ENCODE peak calls at places on chromosomes 11 and 22, in seven cellular contexts. N, Q, I, G, C, D and K are unnamed samples.

GRCh38 chr11:96152623-96153022 is 190.4 kb downstream of the MAML2 start:
- DNase-seq in I (no peak), C (no peak), G (no peak), Q (no peak), N (no peak), D (no peak), K (no peak)

GRCh38 chr11:123174196-123175183 is 20.6 kb downstream of the CLMP start:
- DNase-seq in G (peak; percentile 95), N (peak; percentile 98), C (peak; percentile 86), Q (peak; percentile 54), D (peak; percentile 99), I (no peak), K (peak; percentile 99)

GRCh38 chr22:36940676-36941075 is 27.2 kb downstream of the CSF2RB start:
- DNase-seq in I (no peak), Q (no peak), G (no peak), N (no peak), D (no peak), C (no peak), K (no peak)

GRCh38 chr22:37518509-37519267 is 527 bp downstream of the CARD10 start:
- DNase-seq in G (no peak), D (no peak), C (no peak), I (no peak), Q (no peak), N (no peak), K (no peak)

GRCh38 chr22:44347098-44347497 is 34.3 kb upstream of the SHISAL1 start:
- DNase-seq in I (no peak), D (peak; percentile 48), N (no peak), C (no peak), G (no peak), Q (no peak), K (no peak)

GRCh38 chr11:74670171-74670570 is 61.1 kb downstream of the CHRDL2 start:
- DNase-seq in Q (no peak), C (no peak), G (no peak), I (no peak), D (no peak), N (no peak), K (no peak)

GRCh38 chr11:66915046-66915832 is 42.9 kb downstream of the PC start:
- DNase-seq in Q (no peak), D (no peak), C (no peak), N (no peak), I (no peak), G (no peak), K (no peak)

GRCh38 chr22:49855491-49855911 is 1.9 kb downstream of the ZBED4 start:
- DNase-seq in N (no peak), I (no peak), G (no peak), C (no peak), Q (no peak), D (peak; percentile 33), K (no peak)

GRCh38 chr11:85791326-85791990 is 19.5 kb downstream of the SYTL2 start:
- DNase-seq in C (no peak), Q (no peak), I (no peak), D (peak; percentile 70), N (no peak), G (no peak), K (no peak)

GRCh38 chr11:15826826-15827225 is 529.5 kb downstream of the SOX6 start:
- DNase-seq in C (no peak), Q (peak; percentile 20), I (peak; percentile 40), G (no peak), D (no peak), N (no peak), K (no peak)

GRCh38 chr22:24894998-24895397 is 51.5 kb downstream of the LHFPL7 start:
- DNase-seq in G (peak; percentile 11), Q (peak; percentile 72), N (no peak), C (peak; percentile 87), D (no peak), I (peak; percentile 80), K (no peak)

GRCh38 chr11:120040136-120040840 is 97.6 kb downstream of the TRIM29 start:
- DNase-seq in N (no peak), I (no peak), Q (no peak), G (no peak), C (no peak), D (no peak), K (no peak)

GRCh38 chr11:79942071-79942470 is 501.2 kb upstream of the TENM4 start:
- DNase-seq in D (peak; percentile 42), N (no peak), I (no peak), G (no peak), Q (no peak), C (no peak), K (no peak)

GRCh38 chr11:72721689-72722049 is 30.5 kb downstream of the ARAP1 start:
- DNase-seq in I (peak; percentile 42), Q (no peak), C (no peak), D (no peak), G (no peak), N (no peak), K (no peak)

GRCh38 chr11:124276081-124276480 is 19.9 kb downstream of the OR8G5 start:
- DNase-seq in N (no peak), C (no peak), Q (no peak), D (peak; percentile 82), G (peak; percentile 59), I (no peak), K (no peak)

GRCh38 chr11:83778598-83778997 is 492.4 kb upstream of the CCDC90B start:
- DNase-seq in Q (no peak), I (no peak), C (no peak), N (no peak), D (no peak), G (no peak), K (no peak)

DNA sequence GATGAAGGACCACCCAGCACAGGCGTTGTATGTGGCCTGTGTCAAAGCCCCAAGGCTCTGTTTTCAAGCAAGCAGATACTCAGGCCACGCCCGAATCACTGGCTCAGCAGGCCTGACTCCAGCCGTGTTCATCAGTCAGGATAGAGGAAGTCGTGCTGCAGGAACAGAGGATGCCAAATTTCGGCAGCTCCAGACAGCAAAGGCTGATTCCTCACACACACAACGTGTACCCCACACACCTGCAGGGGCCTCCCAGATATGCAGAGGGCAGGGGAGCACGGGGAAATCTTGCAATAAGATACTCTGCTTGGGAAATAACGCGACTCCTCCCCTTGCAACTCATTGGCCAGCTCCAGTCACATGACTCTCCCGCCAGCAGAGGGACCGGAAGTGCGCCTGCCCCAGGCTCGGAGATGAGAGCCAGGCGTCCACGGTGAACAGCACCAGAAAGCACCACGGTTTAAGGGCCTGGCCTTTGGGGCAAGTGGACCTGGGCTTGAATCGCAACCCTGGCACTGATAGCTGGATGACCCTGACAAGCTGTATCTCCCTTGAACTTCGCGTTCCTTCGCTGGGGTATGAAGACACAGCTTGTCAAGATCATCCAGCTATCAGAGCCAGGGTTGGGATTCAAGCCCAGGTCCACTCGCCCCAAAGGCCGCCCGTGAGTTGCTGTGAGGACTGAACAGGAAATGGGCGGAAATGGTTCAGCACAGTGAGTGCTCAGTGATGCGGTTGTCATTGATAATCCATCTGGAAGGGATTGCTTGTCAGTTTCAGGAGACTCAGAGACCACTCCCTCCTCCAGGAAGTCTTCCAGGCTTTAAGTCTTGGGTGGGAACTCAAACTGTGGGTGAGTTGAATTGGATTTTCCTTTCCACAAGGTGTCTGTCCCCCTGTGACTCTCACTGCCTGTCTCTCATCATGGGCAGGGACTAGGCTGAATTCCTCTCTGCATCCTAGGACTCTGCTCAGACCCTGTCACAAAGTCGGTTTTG is 88.5 kb downstream of the MYEOV start:
- DNase-seq in N (no peak), I (peak; percentile 57), C (peak; percentile 72), D (no peak), Q (no peak), G (no peak), K (no peak)
- H3K4me3 ChIP-seq in N (no peak overlapping the region), I (peak overlapping the region; percentile 33), C (peak overlapping the region; percentile 12), D (no peak overlapping the region), Q (no peak overlapping the region), G (no peak overlapping the region), K (no peak overlapping the region)

GRCh38 chr11:87290304-87290922 is 252.7 kb downstream of the TMEM135 start:
- DNase-seq in I (no peak), G (peak; percentile 58), N (peak; percentile 19), Q (peak; percentile 59), C (no peak), D (peak; percentile 64), K (no peak)
- TF ChIP-seq CTCF in I (peak; percentile 76), G (peak; percentile 10), N (peak; percentile 26), Q (peak; percentile 86), C (peak; percentile 76), D (peak; percentile 80), K (peak; percentile 43)

GRCh38 chr11:849951-850776 is 7.5 kb downstream of the TSPAN4 start:
- DNase-seq in D (no peak), Q (no peak), C (no peak), N (no peak), G (no peak), I (no peak), K (no peak)

GRCh38 chr11:850777-851762 is 8.4 kb downstream of the TSPAN4 start:
- DNase-seq in Q (no peak), G (no peak), N (no peak), D (no peak), I (no peak), C (no peak), K (no peak)

GRCh38 chr11:847876-848275 is 5.2 kb downstream of the TSPAN4 start:
- DNase-seq in D (no peak), I (no peak), Q (no peak), N (no peak), C (no peak), G (no peak), K (no peak)

GRCh38 chr11:848380-848931 is 5.8 kb downstream of the TSPAN4 start:
- DNase-seq in C (no peak), Q (no peak), G (no peak), I (no peak), N (no peak), D (no peak), K (no peak)

DNA sequence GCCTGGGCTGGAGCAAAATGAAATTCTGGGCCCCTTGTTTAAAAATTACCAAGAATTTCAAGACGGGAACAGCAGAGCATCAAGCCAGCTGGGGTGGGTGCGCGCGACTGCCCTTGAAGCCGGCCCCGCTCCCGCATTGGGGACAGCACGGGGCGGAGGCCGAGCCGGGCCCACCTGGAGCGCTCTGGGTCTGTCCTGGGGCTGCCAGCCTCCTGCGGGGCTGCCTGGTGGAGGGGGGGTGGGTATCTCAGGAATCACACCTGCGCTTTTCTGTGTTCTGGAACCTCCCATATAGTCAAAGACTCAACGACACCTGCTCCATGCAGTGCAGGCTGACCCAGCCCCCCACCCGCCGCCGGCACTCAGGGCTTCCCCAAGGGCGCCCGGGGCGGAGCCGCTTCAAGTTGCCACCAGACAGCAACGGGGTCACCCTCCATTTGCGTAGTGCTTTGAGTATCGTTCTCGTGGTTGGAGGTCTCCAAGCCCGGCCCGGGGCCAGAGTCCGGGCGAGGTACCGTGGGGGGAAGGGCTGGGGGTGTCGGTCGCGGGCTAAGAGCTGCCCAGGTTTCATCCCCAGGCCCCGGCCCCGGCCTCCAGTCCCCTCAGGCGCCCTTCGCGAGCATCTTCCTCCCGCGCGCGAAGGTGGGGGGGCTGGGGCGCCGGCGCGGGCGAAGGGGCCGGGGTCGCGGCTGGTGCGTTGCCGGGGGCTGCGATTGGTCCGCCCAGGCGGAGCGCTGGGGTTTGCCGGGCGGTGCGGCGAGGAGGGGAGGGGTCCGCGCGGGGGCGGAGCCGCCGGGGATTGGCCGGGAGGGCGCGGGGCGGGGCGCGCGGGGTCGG is 6.6 kb downstream of the TSPAN4 start:
- DNase-seq in I (no peak), Q (no peak), N (no peak), C (no peak), D (no peak), G (no peak), K (no peak)
- H3K4me3 ChIP-seq in I (peak overlapping the region; percentile 66), Q (no peak overlapping the region), N (peak overlapping the region; percentile 48), C (peak overlapping the region; percentile 58), D (peak overlapping the region; percentile 53), G (peak overlapping the region; percentile 49), K (peak overlapping the region; percentile 42)

GRCh38 chr11:40514124-40514523 is 945.3 kb downstream of the LRRC4C start:
- DNase-seq in N (no peak), Q (peak; percentile 20), C (no peak), D (no peak), I (no peak), G (no peak), K (no peak)
- TF ChIP-seq CTCF in N (no peak), Q (no peak), C (no peak), D (no peak), I (no peak), G (no peak), K (no peak)

GRCh38 chr11:65042899-65043298 is 1.9 kb downstream of the SAC3D1 start:
- DNase-seq in D (no peak), G (no peak), Q (no peak), C (no peak), N (no peak), I (no peak), K (no peak)
- H3K4me3 ChIP-seq in D (no peak overlapping the region), G (no peak overlapping the region), Q (no peak overlapping the region), C (no peak overlapping the region), N (no peak overlapping the region), I (no peak overlapping the region), K (no peak overlapping the region)